ENCODE peak calls at places on chromosomes 5 and 9, in nine cellular contexts. H, Q, Z, E, C, X, O, Y and F are unnamed samples.

GRCh38 chr5:175856408-175856807 is 15.0 kb upstream of the CPLX2 start:
- DNase-seq in H (no peak), Q (no peak), Z (no peak), E (no peak), C (no peak), X (no peak), O (no peak), Y (no peak), F (no peak)

GRCh38 chr5:180990889-180991257 is 2.2 kb downstream of the BTNL3 start:
- DNase-seq in H (no peak), Q (no peak), Z (no peak), E (no peak), C (no peak), X (no peak), O (no peak), Y (no peak), F (no peak)

GRCh38 chr5:57698785-57699184 is 216.2 kb upstream of the ACTBL2 start:
- DNase-seq in H (no peak), Q (no peak), Z (no peak), E (peak), C (no peak), X (no peak), O (no peak), Y (no peak), F (no peak)

GRCh38 chr9:105047652-105048031 is 119.7 kb upstream of the ABCA1 start:
- DNase-seq in H (no peak), Q (no peak), Z (no peak), E (no peak), C (no peak), X (peak), O (no peak), Y (no peak), F (peak)

GRCh38 chr5:180353226-180353962 is at the start of gene GFPT2:
- DNase-seq in H (peak), Q (peak), Z (peak), E (no peak), C (peak), X (peak), O (peak), Y (peak), F (peak)

GRCh38 chr5:139064613-139065012 is 133.6 kb downstream of the SIL1 start:
- DNase-seq in H (no peak), Q (no peak), Z (no peak), E (no peak), C (no peak), X (no peak), O (no peak), Y (no peak), F (no peak)

GRCh38 chr5:19322716-19323485 is 665.1 kb downstream of the CDH18 start:
- DNase-seq in H (no peak), Q (peak), Z (no peak), E (peak), C (no peak), X (peak), O (no peak), Y (no peak), F (peak)

GRCh38 chr5:54785729-54786548 is 199.5 kb downstream of the ESM1 start:
- DNase-seq in H (peak), Q (peak), Z (no peak), E (no peak), C (no peak), X (no peak), O (peak), Y (peak), F (no peak)

GRCh38 chr5:112878760-112879159 is 17.7 kb downstream of the SRP19 start:
- DNase-seq in H (no peak), Q (peak), Z (no peak), E (no peak), C (peak), X (peak), O (no peak), Y (no peak), F (peak)

GRCh38 chr9:120080781-120081180 is 499.2 kb downstream of the CDK5RAP2 start:
- DNase-seq in H (no peak), Q (no peak), Z (no peak), E (no peak), C (no peak), X (no peak), O (no peak), Y (no peak), F (no peak)

GRCh38 chr9:94056442-94056974 is 27.8 kb upstream of the PTPDC1 start:
- DNase-seq in H (peak), Q (peak), Z (no peak), E (no peak), C (no peak), X (peak), O (no peak), Y (no peak), F (peak)

GRCh38 chr9:89718635-89719034 is 113.8 kb downstream of the GADD45G start:
- DNase-seq in H (no peak), Q (no peak), Z (no peak), E (no peak), C (no peak), X (no peak), O (no peak), Y (no peak), F (no peak)

GRCh38 chr5:54073735-54074134 is 236.6 kb downstream of the ARL15 start:
- DNase-seq in H (no peak), Q (no peak), Z (no peak), E (no peak), C (no peak), X (no peak), O (no peak), Y (no peak), F (no peak)